ENCODE peak calls at places on chromosome 7, in six cellular contexts. G is mesendoderm, X is dorsolateral prefrontal cortex, O is sigmoid colon, C is AG04450, Q is pancreas. A is an unnamed sample.

GRCh38 chr7:38224392-38224791 is 46.3 kb downstream of the STARD3NL start:
- DNase-seq in G (no peak), X (no peak), O (no peak), C (no peak), Q (no peak), A (no peak)

GRCh38 chr7:80781561-80781979 is 137.3 kb downstream of the SEMA3C start:
- DNase-seq in G (peak), X (peak), O (peak), C (peak), Q (no peak), A (no peak)

GRCh38 chr7:7803597-7804229 is 85.3 kb upstream of the RPA3 start:
- DNase-seq in G (no peak), X (no peak), O (no peak), C (no peak), Q (no peak), A (no peak)

GRCh38 chr7:80608292-80608691 is 30.1 kb upstream of the CD36 start:
- DNase-seq in G (no peak), X (no peak), O (no peak), C (no peak), Q (no peak), A (no peak)

GRCh38 chr7:116780966-116781365 is 81.4 kb upstream of the CAPZA2 start:
- DNase-seq in G (peak), X (no peak), O (no peak), C (no peak), Q (peak), A (peak)

GRCh38 chr7:115546790-115547189 is 483.8 kb downstream of the TFEC start:
- DNase-seq in G (no peak), X (no peak), O (no peak), C (no peak), Q (no peak), A (no peak)

GRCh38 chr7:152436279-152437147 is 710 bp upstream of the KMT2C start:
- DNase-seq in G (peak), X (peak), O (peak), C (peak), Q (peak), A (peak)

GRCh38 chr7:80588591-80588990 is 49.9 kb upstream of the CD36 start:
- DNase-seq in G (peak), X (no peak), O (no peak), C (no peak), Q (no peak), A (no peak)

GRCh38 chr7:111677848-111678247 is 115.6 kb upstream of the IMMP2L start:
- DNase-seq in G (no peak), X (no peak), O (no peak), C (no peak), Q (no peak), A (no peak)

GRCh38 chr7:3673524-3673923 is 372.5 kb downstream of the SDK1 start:
- DNase-seq in G (peak), X (no peak), O (no peak), C (no peak), Q (peak), A (no peak)

GRCh38 chr7:111841596-111842209 is 279.4 kb upstream of the IMMP2L start:
- DNase-seq in G (no peak), X (no peak), O (no peak), C (no peak), Q (no peak), A (no peak)

GRCh38 chr7:155310425-155311114 is 12.9 kb downstream of the INSIG1 start:
- DNase-seq in G (no peak), X (no peak), O (no peak), C (no peak), Q (no peak), A (no peak)

GRCh38 chr7:25495905-25496304 is 267.6 kb upstream of the NPVF start:
- DNase-seq in G (no peak), X (no peak), O (no peak), C (no peak), Q (no peak), A (no peak)

GRCh38 chr7:100943693-100944092 is 5.6 kb upstream of the MUC3A start:
- DNase-seq in G (no peak), X (no peak), O (no peak), C (no peak), Q (no peak), A (no peak)

GRCh38 chr7:2444476-2444875 is 31.7 kb downstream of the GRIFIN start:
- DNase-seq in G (no peak), X (no peak), O (peak), C (peak), Q (no peak), A (no peak)

GRCh38 chr7:121960678-121961461 is 87.9 kb downstream of the PTPRZ1 start:
- DNase-seq in G (peak), X (no peak), O (no peak), C (peak), Q (no peak), A (peak)

GRCh38 chr7:25289522-25289921 is 61.2 kb upstream of the NPVF start:
- DNase-seq in G (no peak), X (no peak), O (no peak), C (no peak), Q (no peak), A (no peak)

GRCh38 chr7:118844748-118845147 is 620.2 kb downstream of the ANKRD7 start:
- DNase-seq in G (no peak), X (no peak), O (no peak), C (no peak), Q (no peak), A (peak)

GRCh38 chr7:150514748-150515222 is at the start of gene GIMAP7:
- DNase-seq in G (no peak), X (no peak), O (no peak), C (no peak), Q (no peak), A (no peak)

GRCh38 chr7:110573862-110574528 is 516.9 kb upstream of the LRRN3 start:
- DNase-seq in G (peak), X (no peak), O (no peak), C (peak), Q (no peak), A (peak)

GRCh38 chr7:42244828-42245227 is 7.8 kb upstream of the GLI3 start:
- DNase-seq in G (no peak), X (no peak), O (no peak), C (no peak), Q (no peak), A (no peak)

GRCh38 chr7:19552576-19552975 is 156.3 kb downstream of the POLR1F start:
- DNase-seq in G (no peak), X (no peak), O (no peak), C (no peak), Q (no peak), A (no peak)

GRCh38 chr7:158876984-158877383 is 20.6 kb downstream of the DYNC2I1 start:
- DNase-seq in G (no peak), X (no peak), O (no peak), C (no peak), Q (no peak), A (no peak)

GRCh38 chr7:41855798-41856197 is 152.9 kb upstream of the INHBA start:
- DNase-seq in G (no peak), X (no peak), O (no peak), C (no peak), Q (no peak), A (no peak)

GRCh38 chr7:41298343-41298875 is 404.5 kb downstream of the INHBA start:
- DNase-seq in G (no peak), X (no peak), O (no peak), C (no peak), Q (no peak), A (no peak)

GRCh38 chr7:290554-291301 is 758 bp downstream of the FOXL3 start:
- DNase-seq in G (no peak), X (no peak), O (no peak), C (no peak), Q (no peak), A (no peak)

GRCh38 chr7:77791956-77792355 is 6.3 kb downstream of the TMEM60 start:
- DNase-seq in G (no peak), X (no peak), O (no peak), C (no peak), Q (no peak), A (no peak)

GRCh38 chr7:133805426-133805825 is 321.7 kb upstream of the LRGUK start:
- DNase-seq in G (no peak), X (no peak), O (no peak), C (no peak), Q (no peak), A (no peak)

DNA sequence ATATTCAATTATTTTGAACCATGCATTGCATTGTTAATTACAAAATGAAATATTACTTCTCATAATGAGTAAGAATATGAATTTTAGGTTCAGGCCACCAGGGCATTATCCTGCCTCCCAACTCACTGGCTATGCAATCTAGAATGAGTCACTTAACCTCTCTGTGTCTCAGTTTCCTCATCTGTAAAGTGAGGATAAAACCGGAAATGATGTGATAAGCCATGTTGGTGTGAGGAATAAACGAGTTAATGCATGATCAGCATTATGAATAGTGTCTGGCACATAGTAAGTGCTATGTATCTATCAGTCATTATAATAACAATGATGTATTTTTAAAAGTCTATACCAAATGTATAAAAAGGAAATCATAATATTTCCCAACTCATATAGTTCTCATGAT is 85.5 kb downstream of the SEMA3D start:
- DNase-seq in G (no peak), X (no peak), O (no peak), C (no peak), Q (no peak), A (no peak)
- H3K27ac ChIP-seq in G (no peak), X (no peak), O (no peak), C (no peak), Q (no peak), A (no peak)

GRCh38 chr7:98557538-98558031 is 59.5 kb upstream of the NPTX2 start:
- DNase-seq in G (peak), X (no peak), O (no peak), C (no peak), Q (peak), A (no peak)

GRCh38 chr7:98551541-98552273 is 65.4 kb upstream of the NPTX2 start:
- DNase-seq in G (no peak), X (no peak), O (no peak), C (no peak), Q (no peak), A (no peak)

GRCh38 chr7:98556288-98556687 is 60.8 kb upstream of the NPTX2 start:
- DNase-seq in G (no peak), X (no peak), O (no peak), C (no peak), Q (no peak), A (no peak)

GRCh38 chr7:98553666-98554065 is 63.4 kb upstream of the NPTX2 start:
- DNase-seq in G (no peak), X (no peak), O (no peak), C (no peak), Q (no peak), A (no peak)

DNA sequence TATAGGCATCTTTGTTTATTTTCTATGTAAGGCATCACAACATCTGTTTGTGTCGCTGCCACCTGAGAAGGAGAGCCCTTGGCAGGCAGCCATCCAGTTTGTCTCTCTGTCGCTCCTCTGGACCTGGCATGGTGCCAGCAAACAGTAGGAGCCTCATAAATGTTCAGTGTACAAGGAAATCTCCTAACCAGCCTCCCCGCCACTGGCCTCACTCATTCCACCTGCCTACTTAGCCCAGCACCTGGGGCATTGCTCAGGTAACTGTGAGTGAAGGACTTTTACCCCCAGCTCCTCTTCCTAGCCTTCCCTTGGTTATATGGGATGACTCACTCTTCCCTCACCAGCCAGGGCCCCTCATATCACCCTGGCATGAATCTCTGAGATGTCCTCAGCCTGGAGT is 61.7 kb upstream of the NPTX2 start:
- DNase-seq in G (no peak), X (no peak), O (no peak), C (no peak), Q (peak), A (no peak)
- H3K27ac ChIP-seq in G (no peak), X (no peak), O (no peak), C (no peak), Q (no peak), A (no peak)

GRCh38 chr7:105454058-105454739 is 65.5 kb upstream of the SRPK2 start:
- DNase-seq in G (no peak), X (no peak), O (no peak), C (peak), Q (no peak), A (peak)
- H3K27ac ChIP-seq in G (no peak), X (no peak), O (no peak), C (no peak), Q (no peak), A (peak)

GRCh38 chr7:138796038-138796580 is 1.7 kb upstream of the TMEM213 start:
- DNase-seq in G (no peak), X (no peak), O (no peak), C (no peak), Q (no peak), A (no peak)
- H3K27ac ChIP-seq in G (no peak), X (no peak), O (no peak), C (no peak), Q (no peak), A (no peak)

GRCh38 chr7:97039374-97040065 is 14.9 kb upstream of the DLX5 start:
- DNase-seq in G (no peak), X (no peak), O (no peak), C (no peak), Q (no peak), A (no peak)

GRCh38 chr7:97043281-97043680 is 18.6 kb upstream of the DLX5 start:
- DNase-seq in G (peak), X (no peak), O (no peak), C (no peak), Q (no peak), A (no peak)
- H3K27ac ChIP-seq in G (no peak), X (no peak), O (no peak), C (no peak), Q (no peak), A (peak)

GRCh38 chr7:55177068-55177530 is 158.3 kb downstream of the EGFR start:
- DNase-seq in G (no peak), X (no peak), O (no peak), C (no peak), Q (no peak), A (no peak)
- H3K27ac ChIP-seq in G (no peak), X (peak), O (peak), C (no peak), Q (no peak), A (no peak)

GRCh38 chr7:93148727-93149126 is 542 bp upstream of the SAMD9L start:
- DNase-seq in G (peak), X (no peak), O (no peak), C (no peak), Q (no peak), A (no peak)
- H3K27ac ChIP-seq in G (no peak), X (peak), O (peak), C (no peak), Q (no peak), A (no peak)

DNA sequence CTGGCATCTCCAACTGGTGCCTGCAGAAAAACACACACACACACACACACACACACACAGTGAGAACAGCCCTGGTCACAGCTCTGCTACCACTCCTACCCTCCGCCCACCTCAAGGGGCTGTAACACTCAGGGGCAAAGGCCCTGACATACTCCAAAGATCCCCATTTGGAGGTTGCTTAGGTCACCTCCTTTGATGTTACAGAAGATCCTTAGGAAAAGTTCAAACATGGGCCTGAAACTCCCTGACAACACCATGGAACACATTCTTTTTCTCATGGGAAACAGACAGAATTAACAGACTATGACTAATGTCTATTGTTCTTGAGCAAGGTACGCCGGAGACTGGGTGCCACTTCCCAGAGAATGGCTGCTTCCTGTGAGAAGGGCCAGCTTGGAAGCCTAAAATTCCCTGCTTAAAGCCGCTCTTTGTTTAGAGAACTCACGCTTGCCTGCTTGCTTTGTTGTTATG is 27.7 kb downstream of the DENND11 start:
- DNase-seq in G (peak), X (no peak), O (no peak), C (no peak), Q (no peak), A (peak)
- H3K27ac ChIP-seq in G (peak), X (peak), O (no peak), C (no peak), Q (peak), A (peak)